ENCODE peak calls at places on chromosomes 7 and 10, in four cellular contexts. H, I, G and M are unnamed samples.

GRCh38 chr7:116093516-116094301 is 63.1 kb upstream of the TFEC start:
- DNase-seq in I (no peak), H (no peak), G (no peak), M (no peak)

GRCh38 chr10:79074732-79075131 is 6.0 kb downstream of the ZMIZ1 start:
- DNase-seq in G (no peak), H (no peak), I (no peak), M (peak; percentile 42)

GRCh38 chr7:149764481-149765398 is 8.6 kb downstream of the ZNF467 start:
- DNase-seq in H (no peak), G (no peak), I (no peak), M (peak; percentile 71)

GRCh38 chr10:104581884-104582603 is 59.0 kb upstream of the SORCS3 start:
- DNase-seq in G (no peak), H (no peak), I (no peak), M (no peak)

GRCh38 chr10:114754445-114755320 is 66.9 kb upstream of the FHIP2A start:
- DNase-seq in H (no peak), G (no peak), I (no peak), M (no peak)

GRCh38 chr10:75335983-75336382 is 65.6 kb downstream of the ZNF503 start:
- DNase-seq in I (no peak), G (no peak), H (no peak), M (no peak)

GRCh38 chr7:16883918-16884317 is 2.1 kb upstream of the AGR3 start:
- DNase-seq in H (no peak), G (no peak), I (no peak), M (no peak)

GRCh38 chr7:67341153-67341768 is 344.6 kb downstream of the TYW1 start:
- DNase-seq in H (no peak), I (no peak), G (no peak), M (peak; percentile 52)

GRCh38 chr7:150311711-150312110 is 11.4 kb upstream of the LRRC61 start:
- DNase-seq in I (no peak), H (no peak), G (no peak), M (no peak)

GRCh38 chr10:95242581-95243317 is 48.1 kb downstream of the PDLIM1 start:
- DNase-seq in I (no peak), H (no peak), G (no peak), M (peak; percentile 89)

GRCh38 chr10:126160971-126161630 is 227.2 kb downstream of the ADAM12 start:
- DNase-seq in G (no peak), H (no peak), I (no peak), M (no peak)

GRCh38 chr7:136870799-136871487 is 2.5 kb downstream of the CHRM2 start:
- DNase-seq in I (peak; percentile 11), H (peak; percentile 42), G (no peak), M (peak; percentile 72)

GRCh38 chr10:80139290-80139689 is 6.8 kb downstream of the PLAC9 start:
- DNase-seq in H (no peak), I (no peak), G (no peak), M (no peak)

GRCh38 chr7:43926193-43927043 is at the start of gene UBE2D4:
- DNase-seq in G (peak; percentile 90), I (peak; percentile 89), H (peak; percentile 87), M (peak; percentile 96)

GRCh38 chr7:9192969-9193368 is 759.6 kb downstream of the NXPH1 start:
- DNase-seq in I (no peak), G (no peak), H (no peak), M (no peak)

GRCh38 chr7:55405856-55406541 is 40.9 kb downstream of the LANCL2 start:
- DNase-seq in H (no peak), G (no peak), I (no peak), M (no peak)

GRCh38 chr10:93756128-93756517 is 1.6 kb upstream of the LGI1 start:
- DNase-seq in I (no peak), H (no peak), G (no peak), M (no peak)

GRCh38 chr10:86569335-86569734 is 47.7 kb upstream of the WAPL start:
- DNase-seq in G (no peak), H (no peak), I (no peak), M (no peak)

GRCh38 chr10:121655254-121656142 is 57.3 kb upstream of the FGFR2 start:
- DNase-seq in G (no peak), H (no peak), I (no peak), M (no peak)

GRCh38 chr10:69870591-69870990 is 68.9 kb downstream of the COL13A1 start:
- DNase-seq in H (no peak), G (no peak), I (no peak), M (no peak)

GRCh38 chr10:72218329-72218728 is 2.3 kb upstream of the ASCC1 start:
- DNase-seq in G (no peak), H (no peak), I (no peak), M (peak; percentile 54)
- H3K4me1 ChIP-seq in G (peaks cover 56% of the 10 kb centered on the region), H (peaks cover 33% of the 10 kb centered on the region), I (peaks cover 75% of the 10 kb centered on the region), M (peaks cover 18% of the 10 kb centered on the region)

GRCh38 chr10:119305860-119306513 is 98.6 kb downstream of the GRK5 start:
- DNase-seq in H (no peak), G (peak; percentile 81), I (peak; percentile 70), M (peak; percentile 97)
- H3K4me1 ChIP-seq in H (peaks cover 40% of the 10 kb centered on the region), G (peaks cover 62% of the 10 kb centered on the region), I (no peaks in the 10 kb centered on the region), M (peaks cover 13% of the 10 kb centered on the region)

GRCh38 chr7:519429-519973 is at the start of gene PDGFA:
- DNase-seq in H (peak; percentile 66), G (no peak), I (peak; percentile 64), M (peak; percentile 97)
- H3K4me1 ChIP-seq in H (peaks cover 57% of the 10 kb centered on the region), G (peaks cover 25% of the 10 kb centered on the region), I (peaks cover 31% of the 10 kb centered on the region), M (peaks cover 32% of the 10 kb centered on the region)

GRCh38 chr10:8051109-8051781 is 3.2 kb upstream of the GATA3 start:
- DNase-seq in G (no peak), I (no peak), H (no peak), M (peak; percentile 89)
- H3K4me1 ChIP-seq in G (peaks cover 67% of the 10 kb centered on the region), I (peaks cover 37% of the 10 kb centered on the region), H (peaks cover 33% of the 10 kb centered on the region), M (peaks cover 6% of the 10 kb centered on the region)

DNA sequence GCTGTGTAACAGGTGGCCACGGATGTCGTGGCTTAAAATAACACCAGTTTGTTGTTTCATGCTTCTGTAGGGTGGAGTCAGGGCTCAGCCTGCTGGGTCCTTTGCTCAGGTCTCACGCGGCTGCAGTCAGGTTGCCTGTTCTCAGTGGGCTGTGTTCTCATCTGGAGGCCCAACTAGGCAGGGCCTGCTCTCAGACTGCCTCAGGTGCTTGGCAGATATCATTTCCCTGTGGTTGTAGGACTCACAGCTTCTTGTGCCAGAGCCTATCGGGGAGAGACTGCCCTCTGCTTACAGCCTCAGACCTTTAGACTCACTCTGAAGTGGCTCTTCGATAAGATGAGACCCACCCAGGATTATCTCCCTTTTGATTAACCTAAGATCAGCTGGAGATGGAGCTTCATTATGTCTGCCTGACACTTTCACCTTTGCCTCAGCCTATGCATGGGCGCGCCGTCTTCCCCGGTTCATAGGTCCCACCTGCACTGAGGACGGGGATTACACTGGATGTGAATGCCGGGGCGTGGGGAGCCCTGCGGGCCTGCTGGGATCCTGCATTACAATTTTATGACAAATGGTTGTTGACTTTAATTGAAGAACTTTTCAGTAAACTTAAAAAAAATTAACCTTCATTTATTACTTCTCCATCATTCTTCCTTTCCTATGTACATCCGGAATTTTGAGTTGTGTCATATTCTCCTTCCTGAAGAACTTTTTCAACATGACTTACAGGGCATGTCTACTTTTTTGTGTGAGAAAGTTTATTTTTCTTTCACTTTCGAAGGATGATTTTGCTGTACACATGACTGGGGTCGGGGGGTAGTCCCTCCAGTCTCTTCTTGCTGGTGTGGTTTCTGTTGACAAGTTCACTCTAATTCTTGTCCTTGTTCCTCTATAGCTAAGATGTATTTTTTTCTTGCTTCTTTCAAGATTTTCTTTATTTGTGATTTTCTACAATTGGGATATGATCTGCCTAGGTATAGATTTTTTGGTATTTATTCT is 55.5 kb downstream of the INPP5A start:
- DNase-seq in H (no peak), I (no peak), G (no peak), M (peak; percentile 83)
- H3K4me1 ChIP-seq in H (peaks cover 74% of the 10 kb centered on the region), I (peaks cover 53% of the 10 kb centered on the region), G (peaks cover 30% of the 10 kb centered on the region), M (peaks cover 23% of the 10 kb centered on the region)

GRCh38 chr10:33290286-33291052 is 44.0 kb downstream of the NRP1 start:
- DNase-seq in H (no peak), G (no peak), I (no peak), M (no peak)

GRCh38 chr10:33287112-33287511 is 47.4 kb downstream of the NRP1 start:
- DNase-seq in H (no peak), G (no peak), I (no peak), M (no peak)

GRCh38 chr10:33289776-33290175 is 44.7 kb downstream of the NRP1 start:
- DNase-seq in I (no peak), G (no peak), H (no peak), M (no peak)

GRCh38 chr10:33286186-33286934 is 48.1 kb downstream of the NRP1 start:
- DNase-seq in G (no peak), I (no peak), H (no peak), M (no peak)

DNA sequence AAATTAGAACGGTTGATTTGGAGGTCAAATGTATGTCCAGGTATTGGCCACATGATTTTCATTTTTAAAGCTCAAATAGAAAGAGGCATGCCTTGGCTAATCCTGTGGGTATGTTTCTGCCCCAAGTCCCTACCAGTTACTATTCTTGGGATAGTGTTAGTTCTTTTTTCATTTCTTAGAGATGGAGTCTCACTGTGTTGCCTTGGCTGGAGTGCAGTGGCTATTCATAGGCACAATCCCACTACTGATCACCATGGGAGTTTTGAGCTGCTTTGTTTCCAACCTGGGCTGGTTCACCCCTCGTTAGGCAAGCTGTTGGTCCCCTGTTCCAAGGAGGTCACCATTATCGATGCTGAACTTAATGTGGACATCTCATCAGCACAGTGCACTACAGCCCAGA is 46.3 kb downstream of the NRP1 start:
- DNase-seq in H (no peak), I (no peak), G (no peak), M (no peak)
- H3K4me1 ChIP-seq in H (peaks cover 77% of the 10 kb centered on the region), I (peaks cover 77% of the 10 kb centered on the region), G (no peaks in the 10 kb centered on the region), M (peaks cover 45% of the 10 kb centered on the region)

GRCh38 chr10:132577350-132578005 is 39.9 kb downstream of the INPP5A start:
- DNase-seq in H (no peak), I (no peak), G (no peak), M (no peak)

GRCh38 chr10:132574288-132574687 is 36.7 kb downstream of the INPP5A start:
- DNase-seq in H (no peak), I (no peak), G (no peak), M (no peak)

GRCh38 chr10:132576671-132577349 is 39.2 kb downstream of the INPP5A start:
- DNase-seq in H (no peak), G (no peak), I (no peak), M (no peak)

GRCh38 chr10:132574783-132575319 is 37.3 kb downstream of the INPP5A start:
- DNase-seq in H (no peak), G (no peak), I (no peak), M (no peak)

GRCh38 chr10:132575320-132576201 is 38.0 kb downstream of the INPP5A start:
- DNase-seq in I (no peak), H (no peak), G (no peak), M (peak; percentile 97)
- H3K4me1 ChIP-seq in I (peaks cover 49% of the 10 kb centered on the region), H (peaks cover 70% of the 10 kb centered on the region), G (peaks cover 30% of the 10 kb centered on the region), M (peaks cover 33% of the 10 kb centered on the region)

DNA sequence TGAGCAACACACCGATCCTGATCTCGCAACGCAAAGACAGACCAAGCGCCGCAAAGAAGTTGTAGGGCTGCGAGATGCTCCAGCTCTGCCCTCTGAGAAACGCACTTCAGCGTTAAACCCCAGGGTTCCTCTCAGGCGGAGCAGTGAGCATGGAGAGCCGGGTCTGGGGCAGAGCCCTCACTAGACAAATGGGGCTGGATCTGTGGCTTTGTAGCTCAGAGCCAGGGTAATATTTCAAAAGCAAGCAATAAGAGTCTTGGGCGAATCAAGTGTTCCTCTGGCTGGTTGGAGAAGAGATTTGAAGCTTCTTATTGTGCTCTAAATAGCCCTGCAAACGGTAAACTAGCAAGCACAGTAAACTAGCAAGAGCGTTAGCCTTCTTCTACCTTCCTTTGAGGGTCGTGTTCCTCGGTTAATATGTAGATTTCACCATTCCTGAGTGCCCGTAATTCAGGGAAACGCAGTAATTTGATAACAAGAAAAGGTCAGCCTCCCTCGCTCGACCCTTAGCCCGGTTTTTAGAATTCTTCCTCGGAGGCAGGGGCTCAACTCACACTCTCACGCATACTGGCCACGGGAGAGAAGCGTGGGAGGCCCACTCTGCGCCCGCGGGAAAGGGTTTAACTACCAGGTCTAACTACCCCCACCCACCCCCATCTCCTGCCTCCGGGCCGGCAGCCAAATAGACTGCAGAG is 6.7 kb downstream of the SKAP2 start:
- DNase-seq in H (no peak), I (peak; percentile 17), G (no peak), M (peak; percentile 36)
- H3K4me1 ChIP-seq in H (no peaks in the 10 kb centered on the region), I (peaks cover 10% of the 10 kb centered on the region), G (no peaks in the 10 kb centered on the region), M (no peaks in the 10 kb centered on the region)